ENCODE peak calls at places on chromosomes 12 and 14, in six cellular contexts. U is H1, J is neuronal stem cell, I is IMR-90, R is trophoblast cell, C is mesenchymal stem cell. W is an unnamed sample.

GRCh38 chr14:57060276-57060956 is 208.3 kb downstream of the EXOC5 start:
- DNase-seq in U (no peak), J (no peak), I (no peak), R (no peak), C (no peak), W (no peak)

GRCh38 chr12:20508362-20508761 is 140.0 kb downstream of the PDE3A start:
- DNase-seq in U (no peak), J (no peak), I (peak), R (peak), C (no peak), W (no peak)

GRCh38 chr12:52494518-52494917 is 1.5 kb upstream of the KRT6A start:
- DNase-seq in U (no peak), J (no peak), I (no peak), R (peak), C (no peak), W (no peak)

GRCh38 chr12:51773145-51773869 is 75.2 kb downstream of the FIGNL2 start:
- DNase-seq in U (no peak), J (no peak), I (peak), R (no peak), C (no peak), W (no peak)

GRCh38 chr12:68733661-68734071 is 12.3 kb upstream of the SLC35E3 start:
- DNase-seq in U (no peak), J (no peak), I (peak), R (no peak), C (peak), W (no peak)

GRCh38 chr12:122517877-122518276 is 8.9 kb downstream of the RSRC2 start:
- DNase-seq in U (no peak), J (no peak), I (peak), R (no peak), C (peak), W (no peak)

GRCh38 chr12:109822951-109823411 is 10.2 kb downstream of the TRPV4 start:
- DNase-seq in U (no peak), J (no peak), I (no peak), R (no peak), C (no peak), W (no peak)

GRCh38 chr14:52878946-52879345 is 71.9 kb downstream of the FERMT2 start:
- DNase-seq in U (no peak), J (no peak), I (no peak), R (no peak), C (no peak), W (no peak)

GRCh38 chr14:104423715-104424405 is 155.7 kb upstream of the C14orf180 start:
- DNase-seq in U (peak), J (no peak), I (no peak), R (no peak), C (no peak), W (no peak)

GRCh38 chr14:96581902-96582640 is 79.9 kb downstream of the PAPOLA start:
- DNase-seq in U (no peak), J (no peak), I (no peak), R (no peak), C (no peak), W (no peak)

GRCh38 chr12:41605528-41606295 is 417.6 kb downstream of the PDZRN4 start:
- DNase-seq in U (no peak), J (no peak), I (peak), R (no peak), C (peak), W (no peak)

GRCh38 chr14:69673099-69673498 is 61.7 kb downstream of the SUSD6 start:
- DNase-seq in U (no peak), J (no peak), I (no peak), R (no peak), C (no peak), W (no peak)

GRCh38 chr14:72745991-72746980 is 147.6 kb downstream of the DPF3 start:
- DNase-seq in U (peak), J (no peak), I (peak), R (peak), C (peak), W (no peak)

GRCh38 chr12:56636675-56637540 is 6.8 kb upstream of the BAZ2A start:
- DNase-seq in U (peak), J (peak), I (peak), R (peak), C (peak), W (peak)
- H2BK5ac ChIP-seq in U (peak), J (no peak), I (peak), R (peak), C (peak), W (no peak)

GRCh38 chr12:70154087-70154486 is 89.1 kb upstream of the CNOT2 start:
- DNase-seq in U (no peak), J (no peak), I (no peak), R (no peak), C (no peak), W (no peak)

GRCh38 chr12:70149665-70150064 is 93.6 kb upstream of the CNOT2 start:
- DNase-seq in U (no peak), J (no peak), I (no peak), R (no peak), C (no peak), W (no peak)

GRCh38 chr12:70154960-70155589 is 88.2 kb upstream of the CNOT2 start:
- DNase-seq in U (no peak), J (peak), I (no peak), R (no peak), C (peak), W (no peak)

GRCh38 chr12:70150230-70150629 is 93.0 kb upstream of the CNOT2 start:
- DNase-seq in U (no peak), J (no peak), I (no peak), R (no peak), C (no peak), W (no peak)

DNA sequence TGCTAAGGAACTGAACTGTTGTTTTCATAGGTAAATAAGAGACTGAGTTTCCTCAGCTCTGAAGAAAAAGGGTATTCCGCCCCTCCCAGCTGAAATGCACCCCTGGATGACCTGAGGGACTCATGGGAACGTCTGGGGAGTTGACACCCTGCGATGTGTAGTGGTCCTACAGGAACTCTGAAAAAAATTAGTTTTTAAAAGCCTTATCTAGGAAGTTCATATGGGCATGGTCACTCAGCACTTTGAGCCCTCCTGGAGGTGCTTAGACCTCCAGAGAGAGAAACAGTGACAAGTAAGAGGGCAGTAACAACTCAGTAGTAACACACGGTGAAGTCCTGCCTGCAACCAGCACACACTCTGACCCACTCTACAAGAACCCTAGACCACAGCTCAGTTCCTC is 91.2 kb upstream of the CNOT2 start:
- DNase-seq in U (no peak), J (no peak), I (no peak), R (no peak), C (no peak), W (no peak)
- H4K91ac ChIP-seq in U (no peak), J (no peak), I (no peak), R (no peak), C (no peak), W (no peak)

GRCh38 chr14:76947078-76947837 is 81.2 kb downstream of the IRF2BPL start:
- DNase-seq in U (peak), J (peak), I (peak), R (peak), C (peak), W (peak)

GRCh38 chr14:76947838-76948184 is 80.7 kb downstream of the IRF2BPL start:
- DNase-seq in U (no peak), J (no peak), I (no peak), R (no peak), C (no peak), W (no peak)

GRCh38 chr14:76948976-76949375 is 79.5 kb downstream of the IRF2BPL start:
- DNase-seq in U (no peak), J (no peak), I (no peak), R (no peak), C (no peak), W (no peak)

GRCh38 chr14:76948213-76948947 is 80.1 kb downstream of the IRF2BPL start:
- DNase-seq in U (no peak), J (no peak), I (no peak), R (no peak), C (no peak), W (no peak)

GRCh38 chr14:76946753-76947077 is 81.8 kb downstream of the IRF2BPL start:
- DNase-seq in U (no peak), J (no peak), I (no peak), R (no peak), C (no peak), W (no peak)
- H3K23ac ChIP-seq in U (no peak), J (peak), I (peak), R (no peak), C (no peak), W (no peak)

GRCh38 chr12:6533653-6534157 is 612 bp upstream of the GAPDH start:
- DNase-seq in U (peak), J (peak), I (peak), R (no peak), C (no peak), W (peak)
- H2BK5ac ChIP-seq in U (peak), J (peak), I (peak), R (peak), C (peak), W (peak)

DNA sequence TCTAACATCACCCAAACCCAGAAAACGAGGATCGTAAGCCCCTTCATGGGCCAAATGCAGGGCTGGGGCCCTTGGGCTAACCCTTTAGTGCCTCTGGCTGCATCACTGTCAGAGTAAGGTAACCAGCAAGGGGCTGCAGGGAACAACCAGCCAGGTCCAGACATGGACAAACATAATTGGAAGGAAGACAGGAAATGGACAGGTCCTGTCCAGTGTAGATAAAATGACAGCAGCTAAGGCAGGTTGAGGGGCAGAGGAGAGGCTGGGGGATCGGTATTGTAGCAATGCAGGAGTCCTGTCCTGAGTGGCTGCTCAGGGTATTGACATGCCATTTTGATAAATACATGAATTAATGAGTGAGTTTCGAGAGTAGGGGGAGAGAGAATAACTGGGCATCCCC is 29.8 kb downstream of the BICD1 start:
- DNase-seq in U (no peak), J (no peak), I (no peak), R (no peak), C (no peak), W (no peak)
- H4K91ac ChIP-seq in U (no peak), J (no peak), I (no peak), R (no peak), C (no peak), W (no peak)

DNA sequence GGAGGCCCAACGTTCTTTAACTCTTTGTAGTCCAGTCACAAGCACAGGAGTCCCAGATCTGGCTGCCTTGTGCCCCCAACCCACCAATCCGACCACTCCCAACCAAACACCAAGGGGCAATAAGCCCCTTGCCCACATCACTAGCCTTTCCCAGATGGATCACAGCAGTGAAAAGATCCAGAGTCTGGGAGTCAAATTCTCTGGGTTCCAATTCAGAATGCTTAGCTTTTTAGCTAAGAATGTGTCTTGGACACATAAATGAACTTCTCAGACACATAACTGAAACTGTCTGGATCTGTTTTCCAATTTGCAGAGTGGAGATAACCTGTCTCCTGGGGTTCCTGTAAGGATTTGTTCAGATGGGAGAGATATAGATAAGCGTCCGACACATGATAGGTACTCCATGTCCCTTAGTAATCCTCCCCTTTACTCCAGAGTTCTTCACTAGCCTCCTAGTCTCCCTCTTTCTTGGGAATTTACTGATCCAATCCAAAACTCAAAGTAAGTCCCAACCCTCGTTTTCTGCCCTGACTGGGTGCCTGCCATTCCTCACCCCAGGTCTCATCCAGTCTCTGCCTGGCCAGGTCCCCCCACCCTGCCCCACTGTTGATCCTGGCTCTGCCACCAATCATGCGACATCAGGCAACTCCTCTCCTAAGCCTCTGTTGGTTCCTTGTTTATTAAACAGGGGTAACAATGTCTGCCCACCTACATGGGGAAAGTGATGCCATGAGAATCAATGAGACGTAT is 439 bp upstream of the TNFRSF1A start:
- DNase-seq in U (no peak), J (no peak), I (no peak), R (no peak), C (no peak), W (no peak)
- H3K23ac ChIP-seq in U (no peak), J (no peak), I (peak), R (no peak), C (no peak), W (no peak)

GRCh38 chr12:8665729-8666128 is 3.1 kb upstream of the MFAP5 start:
- DNase-seq in U (no peak), J (no peak), I (no peak), R (no peak), C (no peak), W (no peak)
- H2BK5ac ChIP-seq in U (no peak), J (no peak), I (no peak), R (no peak), C (no peak), W (no peak)

GRCh38 chr12:70005864-70006618 is 181.0 kb downstream of the MYRFL start:
- DNase-seq in U (no peak), J (no peak), I (no peak), R (no peak), C (no peak), W (no peak)

GRCh38 chr12:70006619-70006973 is 181.6 kb downstream of the MYRFL start:
- DNase-seq in U (no peak), J (no peak), I (no peak), R (no peak), C (no peak), W (no peak)

GRCh38 chr12:70008944-70009343 is 183.9 kb downstream of the MYRFL start:
- DNase-seq in U (no peak), J (no peak), I (no peak), R (no peak), C (no peak), W (no peak)

GRCh38 chr12:70011353-70011752 is 186.3 kb downstream of the MYRFL start:
- DNase-seq in U (no peak), J (no peak), I (no peak), R (no peak), C (no peak), W (no peak)

GRCh38 chr12:70007687-70008086 is 182.7 kb downstream of the MYRFL start:
- DNase-seq in U (no peak), J (no peak), I (no peak), R (no peak), C (no peak), W (no peak)
- H4K91ac ChIP-seq in U (no peak), J (no peak), I (no peak), R (no peak), C (no peak), W (no peak)